ENCODE peak calls at places on chromosome 18, in seven cellular contexts. P is mucosa of gallbladder, G is NCI-H146, X is A172, I is EL, D is GM20000, Z is uterus. N is an unnamed sample.

GRCh38 chr18:2310824-2311349 is 260.4 kb downstream of the METTL4 start:
- DNase-seq in P (no peak), G (peak; percentile 7), X (no peak), I (no peak), D (no peak), Z (no peak), N (no peak)

GRCh38 chr18:65206551-65207260 is 544.1 kb upstream of the CDH7 start:
- DNase-seq in P (no peak), G (no peak), X (no peak), I (no peak), D (no peak), Z (no peak), N (no peak)

GRCh38 chr18:63511285-63511684 is 30.9 kb upstream of the SERPINB12 start:
- DNase-seq in P (peak; percentile 13), G (peak; percentile 71), X (peak; percentile 60), I (peak; percentile 46), D (no peak), Z (no peak), N (no peak)

GRCh38 chr18:58298251-58299134 is 254.5 kb downstream of the NEDD4L start:
- DNase-seq in P (no peak), G (no peak), X (no peak), I (no peak), D (no peak), Z (no peak), N (no peak)

GRCh38 chr18:67608909-67609308 is 92.4 kb upstream of the DSEL start:
- DNase-seq in P (no peak), G (no peak), X (no peak), I (peak; percentile 47), D (no peak), Z (no peak), N (no peak)

GRCh38 chr18:77067315-77068061 is 65.1 kb downstream of the MBP start:
- DNase-seq in P (peak; percentile 74), G (no peak), X (peak; percentile 77), I (peak; percentile 90), D (no peak), Z (peak; percentile 66), N (no peak)

GRCh38 chr18:65365245-65365955 is 385.4 kb upstream of the CDH7 start:
- DNase-seq in P (no peak), G (no peak), X (no peak), I (no peak), D (no peak), Z (no peak), N (no peak)

GRCh38 chr18:6843308-6843707 is 113.8 kb downstream of the ARHGAP28 start:
- DNase-seq in P (no peak), G (no peak), X (no peak), I (no peak), D (no peak), Z (no peak), N (no peak)

GRCh38 chr18:50190926-50191325 is 4.0 kb downstream of the MYO5B start:
- DNase-seq in P (no peak), G (no peak), X (no peak), I (no peak), D (no peak), Z (no peak), N (no peak)